ENCODE peak calls at places on chromosomes 13 and 19, in five cellular contexts. One of them, this sample, is unnamed.

GRCh38 chr19:33731886-33732285 is 64.8 kb upstream of the KCTD15 start:
- DNase-seq in RWPE1: no peak
- DNase-seq in AG09319: no peak
- DNase-seq in left ventricle myocardium inferior: no peak
- DNase-seq in A673: no peak
- DNase-seq in this sample: no peak

GRCh38 chr13:80361883-80362327 is 21.0 kb upstream of the SPRY2 start:
- DNase-seq in RWPE1: no peak
- DNase-seq in AG09319: no peak
- DNase-seq in left ventricle myocardium inferior: no peak
- DNase-seq in A673: peak; percentile 86
- DNase-seq in this sample: no peak

GRCh38 chr19:15265849-15266248 is 33.6 kb upstream of the EPHX3 start:
- DNase-seq in RWPE1: peak; percentile 62
- DNase-seq in AG09319: peak; percentile 94
- DNase-seq in left ventricle myocardium inferior: peak; percentile 90
- DNase-seq in A673: peak; percentile 37
- DNase-seq in this sample: peak; percentile 97

GRCh38 chr13:86051134-86052103 is 252.2 kb upstream of the SLITRK6 start:
- DNase-seq in RWPE1: peak; percentile 17
- DNase-seq in AG09319: no peak
- DNase-seq in left ventricle myocardium inferior: no peak
- DNase-seq in A673: no peak
- DNase-seq in this sample: peak; percentile 90

GRCh38 chr13:94329277-94329676 is 150.2 kb downstream of the DCT start:
- DNase-seq in RWPE1: no peak
- DNase-seq in AG09319: no peak
- DNase-seq in left ventricle myocardium inferior: peak; percentile 22
- DNase-seq in A673: no peak
- DNase-seq in this sample: no peak

GRCh38 chr13:54775501-54776191 is 1747.0 kb downstream of the OLFM4 start:
- DNase-seq in RWPE1: no peak
- DNase-seq in AG09319: no peak
- DNase-seq in left ventricle myocardium inferior: no peak
- DNase-seq in A673: no peak
- DNase-seq in this sample: no peak

GRCh38 chr19:4800591-4801081 is 9.1 kb downstream of the FEM1A start:
- DNase-seq in RWPE1: peak; percentile 64
- DNase-seq in AG09319: no peak
- DNase-seq in left ventricle myocardium inferior: no peak
- DNase-seq in A673: no peak
- DNase-seq in this sample: peak; percentile 27

GRCh38 chr19:49712397-49712859 is 21.5 kb downstream of the CPT1C start:
- DNase-seq in RWPE1: peak; percentile 57
- DNase-seq in AG09319: peak; percentile 74
- DNase-seq in left ventricle myocardium inferior: peak; percentile 57
- DNase-seq in A673: peak; percentile 76
- DNase-seq in this sample: peak; percentile 84

GRCh38 chr19:2636897-2637683 is 65.4 kb downstream of the GNG7 start:
- DNase-seq in RWPE1: peak; percentile 75
- DNase-seq in AG09319: no peak
- DNase-seq in left ventricle myocardium inferior: peak; percentile 69
- DNase-seq in A673: peak; percentile 65
- DNase-seq in this sample: peak; percentile 39

GRCh38 chr19:4980838-4981680 is 12.1 kb downstream of the KDM4B start:
- DNase-seq in RWPE1: no peak
- DNase-seq in AG09319: no peak
- DNase-seq in left ventricle myocardium inferior: no peak
- DNase-seq in A673: no peak
- DNase-seq in this sample: no peak

GRCh38 chr19:10625762-10626138 is 397 bp downstream of the SLC44A2 start:
- DNase-seq in RWPE1: peak; percentile 29
- DNase-seq in AG09319: no peak
- DNase-seq in left ventricle myocardium inferior: no peak
- DNase-seq in A673: no peak
- DNase-seq in this sample: no peak

GRCh38 chr13:98202026-98202425 is 25.0 kb upstream of the RNF113B start:
- DNase-seq in RWPE1: no peak
- DNase-seq in AG09319: no peak
- DNase-seq in left ventricle myocardium inferior: no peak
- DNase-seq in A673: no peak
- DNase-seq in this sample: no peak

GRCh38 chr13:98972627-98973026 is 5.2 kb downstream of the DOCK9 start:
- DNase-seq in RWPE1: peak; percentile 17
- DNase-seq in AG09319: no peak
- DNase-seq in left ventricle myocardium inferior: no peak
- DNase-seq in A673: peak; percentile 91
- DNase-seq in this sample: no peak

GRCh38 chr19:32688315-32688714 is 3.3 kb upstream of the NUDT19 start:
- DNase-seq in RWPE1: no peak
- DNase-seq in AG09319: no peak
- DNase-seq in left ventricle myocardium inferior: peak; percentile 29
- DNase-seq in A673: no peak
- DNase-seq in this sample: no peak

GRCh38 chr19:33616857-33617256 is 4.9 kb upstream of the CHST8 start:
- DNase-seq in RWPE1: no peak
- DNase-seq in AG09319: no peak
- DNase-seq in left ventricle myocardium inferior: no peak
- DNase-seq in A673: no peak
- DNase-seq in this sample: no peak

GRCh38 chr13:80339841-80340642 is 884 bp downstream of the SPRY2 start:
- DNase-seq in RWPE1: peak; percentile 19
- DNase-seq in AG09319: no peak
- DNase-seq in left ventricle myocardium inferior: peak; percentile 52
- DNase-seq in A673: no peak
- DNase-seq in this sample: peak; percentile 64

GRCh38 chr19:43465468-43466120 is at the start of gene LYPD3:
- DNase-seq in RWPE1: peak; percentile 95
- DNase-seq in AG09319: no peak
- DNase-seq in left ventricle myocardium inferior: no peak
- DNase-seq in A673: no peak
- DNase-seq in this sample: peak; percentile 97

GRCh38 chr19:29620931-29621351 is 14.9 kb downstream of the POP4 start:
- DNase-seq in RWPE1: no peak
- DNase-seq in AG09319: no peak
- DNase-seq in left ventricle myocardium inferior: no peak
- DNase-seq in A673: no peak
- DNase-seq in this sample: no peak

GRCh38 chr13:32427852-32428580 is at the start of gene N4BP2L1:
- DNase-seq in RWPE1: no peak
- DNase-seq in AG09319: no peak
- DNase-seq in left ventricle myocardium inferior: peak; percentile 64
- DNase-seq in A673: peak; percentile 18
- DNase-seq in this sample: peak; percentile 40

GRCh38 chr19:16180611-16181010 is 4.6 kb upstream of the FAM32A start:
- DNase-seq in RWPE1: peak; percentile 80
- DNase-seq in AG09319: no peak
- DNase-seq in left ventricle myocardium inferior: no peak
- DNase-seq in A673: no peak
- DNase-seq in this sample: no peak

GRCh38 chr19:13764101-13764807 is at the start of gene MRI1:
- DNase-seq in RWPE1: peak; percentile 81
- DNase-seq in AG09319: no peak
- DNase-seq in left ventricle myocardium inferior: peak; percentile 84
- DNase-seq in A673: peak; percentile 86
- DNase-seq in this sample: peak; percentile 69

GRCh38 chr19:2625434-2625833 is 77.1 kb downstream of the GNG7 start:
- DNase-seq in RWPE1: no peak
- DNase-seq in AG09319: no peak
- DNase-seq in left ventricle myocardium inferior: peak; percentile 52
- DNase-seq in A673: no peak
- DNase-seq in this sample: no peak

GRCh38 chr19:30969586-30969985 is 379.6 kb downstream of the TSHZ3 start:
- DNase-seq in RWPE1: no peak
- DNase-seq in AG09319: peak; percentile 0
- DNase-seq in left ventricle myocardium inferior: no peak
- DNase-seq in A673: no peak
- DNase-seq in this sample: no peak

GRCh38 chr19:30968841-30969399 is 380.3 kb downstream of the TSHZ3 start:
- DNase-seq in RWPE1: no peak
- DNase-seq in AG09319: no peak
- DNase-seq in left ventricle myocardium inferior: no peak
- DNase-seq in A673: no peak
- DNase-seq in this sample: no peak

DNA sequence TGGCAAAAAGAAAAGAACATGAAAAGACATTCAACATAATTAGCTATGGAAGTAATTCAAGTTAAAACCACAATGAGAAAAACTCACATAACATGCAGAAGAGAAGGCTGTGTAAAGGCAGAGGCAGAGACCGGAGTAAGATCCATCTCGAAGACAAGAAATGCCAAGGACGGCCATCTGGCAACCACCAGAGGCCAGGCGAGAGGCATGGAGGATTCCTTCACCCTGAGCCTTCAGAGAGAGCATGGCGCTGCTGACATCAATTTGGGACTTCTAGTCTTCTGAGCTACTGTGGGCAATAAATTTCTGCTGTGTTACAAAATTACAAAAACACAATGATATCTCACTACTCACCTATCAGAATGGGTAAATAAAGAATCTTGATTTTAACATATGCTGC is 381.0 kb downstream of the TSHZ3 start:
- DNase-seq in RWPE1: no peak
- DNase-seq in AG09319: no peak
- DNase-seq in left ventricle myocardium inferior: no peak
- DNase-seq in A673: no peak
- DNase-seq in this sample: no peak
- TF ChIP-seq CTCF in RWPE1: no peak
- TF ChIP-seq CTCF in AG09319: no peak
- TF ChIP-seq CTCF in left ventricle myocardium inferior: no peak
- TF ChIP-seq CTCF in A673: no peak
- TF ChIP-seq CTCF in this sample: no peak

GRCh38 chr13:102945324-102945815 is 99.5 kb downstream of the ERCC5 start:
- DNase-seq in RWPE1: no peak
- DNase-seq in AG09319: no peak
- DNase-seq in left ventricle myocardium inferior: no peak
- DNase-seq in A673: no peak
- DNase-seq in this sample: no peak

GRCh38 chr13:102944821-102945220 is 99.0 kb downstream of the ERCC5 start:
- DNase-seq in RWPE1: no peak
- DNase-seq in AG09319: no peak
- DNase-seq in left ventricle myocardium inferior: no peak
- DNase-seq in A673: no peak
- DNase-seq in this sample: no peak

GRCh38 chr13:102951808-102952207 is 106.0 kb downstream of the ERCC5 start:
- DNase-seq in RWPE1: no peak
- DNase-seq in AG09319: no peak
- DNase-seq in left ventricle myocardium inferior: no peak
- DNase-seq in A673: no peak
- DNase-seq in this sample: no peak

DNA sequence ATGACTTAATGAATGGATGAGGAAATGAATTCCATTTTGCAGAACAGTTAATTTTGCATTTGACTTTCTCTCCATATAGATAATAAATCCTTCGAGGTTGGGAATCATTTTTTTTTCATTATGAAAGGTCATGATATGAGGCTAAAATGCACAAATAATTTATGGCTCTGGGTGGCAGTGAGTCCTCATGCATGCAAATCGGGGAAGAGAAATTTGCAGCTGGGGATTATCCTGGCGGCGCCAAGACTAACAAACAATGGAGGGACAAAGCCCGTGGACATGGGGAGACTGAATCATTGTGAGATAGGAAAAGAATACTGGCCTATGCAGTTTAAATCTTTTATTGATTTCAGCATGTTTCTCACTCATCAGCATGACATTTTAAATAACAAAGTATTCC is 102.2 kb downstream of the ERCC5 start:
- DNase-seq in RWPE1: no peak
- DNase-seq in AG09319: no peak
- DNase-seq in left ventricle myocardium inferior: no peak
- DNase-seq in A673: peak; percentile 41
- DNase-seq in this sample: no peak
- TF ChIP-seq CTCF in RWPE1: no peak
- TF ChIP-seq CTCF in AG09319: no peak
- TF ChIP-seq CTCF in left ventricle myocardium inferior: peak; percentile 31
- TF ChIP-seq CTCF in A673: no peak
- TF ChIP-seq CTCF in this sample: no peak

GRCh38 chr19:36489139-36489919 is at the start of gene ZNF566:
- DNase-seq in RWPE1: peak; percentile 98
- DNase-seq in AG09319: peak; percentile 91
- DNase-seq in left ventricle myocardium inferior: peak; percentile 90
- DNase-seq in A673: peak; percentile 98
- DNase-seq in this sample: peak; percentile 96
- TF ChIP-seq CTCF in RWPE1: no peak
- TF ChIP-seq CTCF in AG09319: peak; percentile 11
- TF ChIP-seq CTCF in left ventricle myocardium inferior: no peak
- TF ChIP-seq CTCF in A673: no peak
- TF ChIP-seq CTCF in this sample: no peak

DNA sequence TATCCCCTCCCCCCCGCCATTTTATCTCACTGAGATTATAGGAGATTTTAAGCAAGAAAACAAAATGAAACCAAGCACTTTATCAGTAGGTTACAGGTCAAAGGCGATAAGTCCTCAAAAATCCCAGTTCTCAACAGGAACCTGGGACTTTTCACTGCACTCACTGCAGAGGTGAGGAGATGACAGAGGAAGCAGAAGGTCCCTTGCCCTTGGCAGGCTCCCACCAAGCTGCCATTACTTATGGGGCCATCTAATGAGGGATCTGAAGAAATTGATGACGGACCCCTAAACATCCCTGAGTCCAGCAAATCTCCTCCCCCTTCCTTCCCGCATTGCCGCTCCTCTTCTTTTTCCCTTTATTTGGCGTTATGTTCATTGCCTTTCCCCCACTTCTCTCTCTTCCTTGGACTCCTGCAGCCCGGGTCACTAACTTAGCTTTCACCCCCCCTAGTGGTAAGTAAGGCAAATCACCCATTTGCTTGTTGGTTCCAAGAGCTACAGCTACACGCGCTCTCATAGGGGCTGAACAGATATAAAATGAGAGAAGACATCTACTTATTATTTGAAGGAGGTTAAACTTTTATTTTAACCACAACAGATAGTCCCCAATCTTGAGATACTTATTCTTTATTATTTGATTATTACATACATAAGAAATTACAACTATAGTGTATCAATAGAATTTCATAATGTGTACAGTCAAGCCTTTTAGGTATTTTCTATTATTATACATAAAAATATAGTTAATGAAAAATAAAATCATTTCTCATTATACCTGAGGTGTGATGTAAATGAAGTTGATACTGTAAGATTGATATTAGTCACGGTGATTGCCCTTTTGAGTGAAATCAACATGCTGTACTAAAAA is 52.0 kb upstream of the ARGLU1 start:
- DNase-seq in RWPE1: peak; percentile 78
- DNase-seq in AG09319: peak; percentile 3
- DNase-seq in left ventricle myocardium inferior: no peak
- DNase-seq in A673: peak; percentile 78
- DNase-seq in this sample: peak; percentile 77
- TF ChIP-seq CTCF in RWPE1: peak; percentile 77
- TF ChIP-seq CTCF in AG09319: peak; percentile 85
- TF ChIP-seq CTCF in left ventricle myocardium inferior: peak; percentile 86
- TF ChIP-seq CTCF in A673: peak; percentile 82
- TF ChIP-seq CTCF in this sample: peak; percentile 56

GRCh38 chr13:65368832-65369231 is 1861.3 kb downstream of the PCDH9 start:
- DNase-seq in RWPE1: no peak
- DNase-seq in AG09319: no peak
- DNase-seq in left ventricle myocardium inferior: no peak
- DNase-seq in A673: no peak
- DNase-seq in this sample: no peak
- TF ChIP-seq CTCF in RWPE1: no peak
- TF ChIP-seq CTCF in AG09319: no peak
- TF ChIP-seq CTCF in left ventricle myocardium inferior: no peak
- TF ChIP-seq CTCF in A673: no peak
- TF ChIP-seq CTCF in this sample: no peak

GRCh38 chr19:22116760-22117159 is 64.5 kb downstream of the ZNF257 start:
- DNase-seq in RWPE1: no peak
- DNase-seq in AG09319: no peak
- DNase-seq in left ventricle myocardium inferior: no peak
- DNase-seq in A673: no peak
- DNase-seq in this sample: no peak

GRCh38 chr19:22118132-22118531 is 65.8 kb downstream of the ZNF257 start:
- DNase-seq in RWPE1: no peak
- DNase-seq in AG09319: no peak
- DNase-seq in left ventricle myocardium inferior: no peak
- DNase-seq in A673: no peak
- DNase-seq in this sample: no peak
- TF ChIP-seq CTCF in RWPE1: no peak
- TF ChIP-seq CTCF in AG09319: no peak
- TF ChIP-seq CTCF in left ventricle myocardium inferior: no peak
- TF ChIP-seq CTCF in A673: no peak
- TF ChIP-seq CTCF in this sample: no peak